ENCODE peak calls at places on chromosomes 3 and 15, in eight cellular contexts. I is OCI-LY7, V is mammary epithelial cell, K is HL-60, U is IMR-90, M is ovary, X is Peyer's patch, G is A549. T is an unnamed sample.

GRCh38 chr3:50194903-50195500 is 3.6 kb downstream of the GNAT1 start:
- DNase-seq in I (peak), V (no peak), K (no peak), U (no peak), M (no peak), X (no peak), G (no peak), T (no peak)

GRCh38 chr3:50352762-50353161 is 2.1 kb downstream of the CYB561D2 start:
- DNase-seq in I (no peak), V (peak), K (no peak), U (peak), M (no peak), X (no peak), G (peak), T (no peak)

GRCh38 chr3:172317481-172317880 is 130.8 kb downstream of the GHSR start:
- DNase-seq in I (no peak), V (no peak), K (no peak), U (no peak), M (no peak), X (no peak), G (no peak), T (no peak)

GRCh38 chr3:55167586-55168317 is 239.9 kb upstream of the LRTM1 start:
- DNase-seq in I (no peak), V (peak), K (no peak), U (peak), M (no peak), X (no peak), G (no peak), T (no peak)

GRCh38 chr3:160226026-160226739 is 961 bp downstream of the C3orf80 start:
- DNase-seq in I (no peak), V (no peak), K (no peak), U (no peak), M (no peak), X (no peak), G (no peak), T (no peak)

GRCh38 chr15:74531144-74531811 is 9.7 kb upstream of the ARID3B start:
- DNase-seq in I (no peak), V (peak), K (no peak), U (peak), M (no peak), X (no peak), G (no peak), T (no peak)

GRCh38 chr3:112531358-112531781 is 30.4 kb downstream of the ATG3 start:
- DNase-seq in I (peak), V (no peak), K (no peak), U (peak), M (no peak), X (no peak), G (peak), T (no peak)

GRCh38 chr15:85748729-85749128 is 46.0 kb downstream of the KLHL25 start:
- DNase-seq in I (no peak), V (peak), K (no peak), U (no peak), M (no peak), X (peak), G (no peak), T (peak)

GRCh38 chr3:197468866-197469382 is 86.8 kb downstream of the BDH1 start:
- DNase-seq in I (no peak), V (no peak), K (no peak), U (peak), M (no peak), X (peak), G (peak), T (no peak)

GRCh38 chr3:132554437-132554836 is 42.6 kb upstream of the ACKR4 start:
- DNase-seq in I (no peak), V (no peak), K (no peak), U (peak), M (no peak), X (no peak), G (no peak), T (no peak)

GRCh38 chr3:29176501-29176900 is 104.4 kb upstream of the RBMS3 start:
- DNase-seq in I (no peak), V (no peak), K (no peak), U (no peak), M (peak), X (no peak), G (no peak), T (no peak)

GRCh38 chr3:124640907-124641306 is 89.3 kb upstream of the UMPS start:
- DNase-seq in I (no peak), V (no peak), K (no peak), U (no peak), M (no peak), X (no peak), G (no peak), T (no peak)

GRCh38 chr3:39136533-39137434 is 16.6 kb downstream of the CSRNP1 start:
- DNase-seq in I (no peak), V (no peak), K (no peak), U (no peak), M (no peak), X (peak), G (no peak), T (peak)

GRCh38 chr3:134449277-134449676 is 36.5 kb downstream of the ANAPC13 start:
- DNase-seq in I (peak), V (peak), K (no peak), U (peak), M (peak), X (no peak), G (no peak), T (no peak)

GRCh38 chr15:98785408-98785795 is 137.1 kb downstream of the IGF1R start:
- DNase-seq in I (no peak), V (no peak), K (no peak), U (no peak), M (no peak), X (no peak), G (no peak), T (no peak)

GRCh38 chr3:194148383-194148782 is 12.4 kb downstream of the HES1 start:
- DNase-seq in I (no peak), V (no peak), K (no peak), U (peak), M (peak), X (no peak), G (no peak), T (no peak)

GRCh38 chr3:113659121-113659531 is 37.3 kb downstream of the USF3 start:
- DNase-seq in I (peak), V (no peak), K (no peak), U (no peak), M (no peak), X (no peak), G (no peak), T (no peak)

GRCh38 chr15:35713733-35714132 is 167.8 kb upstream of the DPH6 start:
- DNase-seq in I (no peak), V (peak), K (no peak), U (peak), M (no peak), X (no peak), G (no peak), T (no peak)

GRCh38 chr3:74630602-74631001 is 16.1 kb upstream of the CNTN3 start:
- DNase-seq in I (no peak), V (peak), K (no peak), U (peak), M (no peak), X (no peak), G (no peak), T (no peak)

GRCh38 chr3:69740103-69741021 is 1.1 kb downstream of the MITF start:
- DNase-seq in I (no peak), V (peak), K (no peak), U (no peak), M (peak), X (peak), G (no peak), T (no peak)

GRCh38 chr3:4506559-4507009 is 13.4 kb downstream of the ITPR1 start:
- DNase-seq in I (peak), V (no peak), K (no peak), U (no peak), M (no peak), X (no peak), G (no peak), T (no peak)
- H3K4me3 ChIP-seq in I (peak), V (no peak), K (no peak), U (no peak), M (no peak), X (no peak), G (no peak), T (no peak)

GRCh38 chr15:70857547-70858265 is 3.7 kb upstream of the LARP6 start:
- DNase-seq in I (no peak), V (no peak), K (no peak), U (peak), M (no peak), X (no peak), G (no peak), T (no peak)
- H3K27ac ChIP-seq in I (no peak), V (no peak), K (no peak), U (peak), M (no peak), X (peak), G (peak), T (peak)

DNA sequence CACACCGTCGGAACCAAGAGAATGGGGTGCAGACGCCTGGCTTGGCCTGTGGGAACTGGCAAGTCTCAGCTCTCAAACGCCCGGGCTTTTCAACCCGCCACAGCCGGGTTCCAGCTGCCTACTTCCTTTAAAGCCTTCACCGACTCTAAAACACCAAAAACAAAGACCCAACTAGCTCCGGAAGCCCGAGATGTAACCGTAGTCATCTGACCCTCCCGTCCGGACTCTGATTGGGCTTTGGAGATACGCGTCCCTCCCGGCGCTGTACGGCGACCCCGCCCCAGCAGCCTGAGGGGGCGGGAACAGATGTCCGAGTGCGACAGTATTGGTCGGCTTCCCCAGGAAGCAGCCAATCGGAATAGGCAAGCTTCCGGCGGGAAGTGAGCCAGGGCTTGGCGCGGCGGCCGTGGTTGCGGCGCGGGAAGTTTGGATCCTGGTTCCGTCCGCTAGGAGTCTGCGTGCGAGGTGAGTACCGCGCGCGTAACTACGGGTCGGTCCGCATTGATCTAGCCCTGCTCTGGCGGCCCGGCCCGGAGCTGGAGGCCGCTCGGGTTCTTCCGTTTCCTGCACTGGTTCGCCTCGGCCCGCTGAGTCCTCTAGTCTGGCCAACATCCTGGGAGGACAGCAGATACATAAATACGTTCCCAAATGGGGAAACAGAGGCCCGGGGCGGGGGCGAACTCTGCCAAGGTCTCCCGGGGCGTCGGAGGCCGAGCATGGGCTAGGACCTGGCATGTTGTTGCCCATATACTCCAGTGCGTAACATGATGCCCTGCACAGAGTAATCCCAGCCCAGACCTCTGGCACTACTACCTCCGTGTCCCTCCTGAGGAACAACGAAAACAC is at the start of gene BLM:
- DNase-seq in I (peak), V (peak), K (peak), U (peak), M (peak), X (peak), G (peak), T (peak)
- TF ChIP-seq CTCF in I (peak), V (peak), K (no peak), U (peak), M (peak), X (peak), G (no peak), T (peak)

DNA sequence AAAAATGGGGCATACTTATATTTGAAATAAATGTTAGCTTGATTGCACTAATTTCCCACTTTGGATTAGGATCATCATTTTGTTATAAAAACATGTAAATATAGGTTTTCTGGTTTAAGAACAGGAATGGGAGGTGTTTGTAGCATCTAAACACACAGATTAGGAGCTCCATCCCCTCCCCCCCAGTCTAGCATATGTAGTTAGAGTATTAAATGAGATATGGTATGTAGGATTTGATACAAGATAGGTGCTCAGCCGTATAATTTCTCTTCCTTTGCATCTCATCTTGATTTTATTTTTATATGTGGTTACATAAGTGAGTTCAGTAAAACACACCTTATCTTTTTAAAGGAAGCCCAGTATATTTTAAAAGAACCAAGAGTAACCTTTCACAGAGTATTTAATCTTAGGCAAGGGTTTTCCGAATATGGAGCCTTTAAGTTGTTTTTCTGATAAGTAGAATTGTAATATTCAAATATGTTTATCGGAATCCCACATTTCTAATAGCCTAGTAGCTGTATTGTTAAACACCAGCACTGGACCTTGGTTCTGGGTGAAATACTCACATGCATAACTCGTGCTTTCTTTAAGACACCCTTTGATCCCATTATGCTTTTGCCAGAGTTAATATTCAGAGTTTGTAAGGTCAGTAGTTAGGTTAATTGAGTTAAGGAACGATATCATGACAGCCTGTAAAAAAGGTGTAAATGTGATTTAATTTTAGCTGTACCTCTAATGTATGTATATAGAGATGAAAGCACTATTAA is 2.3 kb downstream of the SLC25A36 start:
- DNase-seq in I (no peak), V (no peak), K (no peak), U (no peak), M (no peak), X (no peak), G (no peak), T (no peak)
- H3K4me3 ChIP-seq in I (peak), V (peak), K (peak), U (peak), M (peak), X (no peak), G (no peak), T (peak)

T was measured in coronary artery.